ENCODE peak calls at places on chromosomes 11 and 22, in seven cellular contexts. V, Q, G, L, H, U and S are unnamed samples.

GRCh38 chr11:9619004-9619403 is 44.9 kb upstream of the SWAP70 start:
- DNase-seq in V (no peak), Q (no peak), G (no peak), L (no peak), H (no peak), U (no peak), S (no peak)

GRCh38 chr11:60376601-60377000 is 1.7 kb upstream of the MS4A7 start:
- DNase-seq in V (no peak), Q (no peak), G (no peak), L (no peak), H (no peak), U (no peak), S (no peak)

GRCh38 chr22:42905702-42906183 is 48.7 kb upstream of the ARFGAP3 start:
- DNase-seq in V (no peak), Q (no peak), G (no peak), L (no peak), H (no peak), U (no peak), S (no peak)

GRCh38 chr22:30821863-30822215 is 127.2 kb downstream of the OSBP2 start:
- DNase-seq in V (no peak), Q (no peak), G (no peak), L (no peak), H (no peak), U (no peak), S (no peak)

GRCh38 chr11:19853901-19854300 is 141.3 kb downstream of the NAV2 start:
- DNase-seq in V (no peak), Q (no peak), G (peak; percentile 29), L (no peak), H (no peak), U (no peak), S (no peak)

GRCh38 chr11:75919525-75919924 is 104.5 kb downstream of the UVRAG start:
- DNase-seq in V (no peak), Q (no peak), G (no peak), L (no peak), H (no peak), U (no peak), S (no peak)

GRCh38 chr11:2641623-2642022 is 58.2 kb downstream of the KCNQ1OT1 start:
- DNase-seq in V (no peak), Q (no peak), G (no peak), L (no peak), H (no peak), U (no peak), S (no peak)

GRCh38 chr11:62885137-62885536 is 4.4 kb downstream of the SLC3A2 start:
- DNase-seq in V (no peak), Q (no peak), G (no peak), L (no peak), H (no peak), U (no peak), S (no peak)

GRCh38 chr11:17197431-17197898 is 10.3 kb downstream of the PIK3C2A start:
- DNase-seq in V (no peak), Q (peak; percentile 61), G (peak; percentile 10), L (no peak), H (no peak), U (no peak), S (no peak)

GRCh38 chr11:121199516-121199915 is 93.1 kb upstream of the SC5D start:
- DNase-seq in V (peak; percentile 59), Q (no peak), G (peak; percentile 7), L (no peak), H (no peak), U (no peak), S (no peak)

GRCh38 chr11:116234989-116235567 is 537.7 kb downstream of the BUD13 start:
- DNase-seq in V (no peak), Q (no peak), G (no peak), L (no peak), H (no peak), U (no peak), S (no peak)

GRCh38 chr11:65204143-65204542 is 22.4 kb downstream of the CAPN1 start:
- DNase-seq in V (no peak), Q (no peak), G (no peak), L (no peak), H (no peak), U (peak; percentile 42), S (no peak)

GRCh38 chr11:66835762-66836405 is 7.4 kb upstream of the RCE1 start:
- DNase-seq in V (no peak), Q (no peak), G (peak; percentile 46), L (no peak), H (no peak), U (no peak), S (no peak)

GRCh38 chr11:11589385-11589890 is 32.4 kb downstream of the GALNT18 start:
- DNase-seq in V (no peak), Q (no peak), G (no peak), L (no peak), H (no peak), U (peak; percentile 32), S (no peak)

GRCh38 chr22:22871536-22872278 is 15.9 kb upstream of the IGLL5 start:
- DNase-seq in V (no peak), Q (no peak), G (no peak), L (no peak), H (no peak), U (no peak), S (no peak)

GRCh38 chr11:73578786-73579185 is 19.1 kb downstream of the FAM168A start:
- DNase-seq in V (no peak), Q (peak; percentile 15), G (peak; percentile 44), L (no peak), H (no peak), U (no peak), S (peak; percentile 18)

GRCh38 chr11:129979046-129979605 is 23.5 kb downstream of the PRDM10 start:
- DNase-seq in V (no peak), Q (no peak), G (no peak), L (no peak), H (no peak), U (no peak), S (no peak)

GRCh38 chr11:126061707-126062678 is 673 bp downstream of the CDON start:
- DNase-seq in V (peak; percentile 62), Q (peak; percentile 6), G (peak; percentile 59), L (peak; percentile 25), H (no peak), U (peak; percentile 66), S (peak; percentile 10)

GRCh38 chr11:33064033-33064825 is 24.9 kb downstream of the TCP11L1 start:
- DNase-seq in V (no peak), Q (no peak), G (no peak), L (no peak), H (no peak), U (no peak), S (no peak)

GRCh38 chr11:33698921-33699320 is 1.7 kb downstream of the C11orf91 start:
- DNase-seq in V (no peak), Q (no peak), G (no peak), L (no peak), H (no peak), U (no peak), S (no peak)

GRCh38 chr22:35561796-35562526 is 21.3 kb downstream of the RASD2 start:
- DNase-seq in V (no peak), Q (peak; percentile 92), G (peak; percentile 80), L (no peak), H (no peak), U (no peak), S (no peak)

GRCh38 chr11:409008-409599 is 5.7 kb downstream of the SIGIRR start:
- DNase-seq in V (no peak), Q (no peak), G (no peak), L (no peak), H (no peak), U (no peak), S (no peak)

GRCh38 chr22:28815729-28816128 is 15.4 kb upstream of the XBP1 start:
- DNase-seq in V (no peak), Q (no peak), G (no peak), L (no peak), H (no peak), U (no peak), S (no peak)

GRCh38 chr11:77141475-77141874 is 13.4 kb downstream of the MYO7A start:
- DNase-seq in V (no peak), Q (no peak), G (no peak), L (no peak), H (no peak), U (no peak), S (no peak)

GRCh38 chr11:47349521-47350095 is 2.9 kb downstream of the MYBPC3 start:
- DNase-seq in V (no peak), Q (no peak), G (no peak), L (no peak), H (no peak), U (no peak), S (no peak)

GRCh38 chr22:40462195-40462988 is 92.0 kb downstream of the SGSM3 start:
- DNase-seq in V (no peak), Q (no peak), G (no peak), L (peak; percentile 22), H (no peak), U (no peak), S (peak; percentile 26)

GRCh38 chr11:37712246-37712645 is 1114.2 kb upstream of the RAG2 start:
- DNase-seq in V (peak; percentile 76), Q (peak; percentile 17), G (peak; percentile 7), L (no peak), H (no peak), U (no peak), S (no peak)

GRCh38 chr11:119377961-119378667 is 3.4 kb downstream of the USP2 start:
- DNase-seq in V (no peak), Q (no peak), G (no peak), L (no peak), H (no peak), U (peak; percentile 78), S (no peak)

GRCh38 chr22:26894766-26895485 is 237.5 kb downstream of the MIAT start:
- DNase-seq in V (no peak), Q (peak; percentile 92), G (peak; percentile 93), L (no peak), H (no peak), U (peak; percentile 15), S (peak; percentile 14)